ENCODE peak calls at places on chromosomes 4 and X, in four cellular contexts. G is GM12878, Y is HepG2, I is K562. E is an unnamed sample.

GRCh38 chr4:57080781-57081650 is 29.2 kb downstream of the IGFBP7 start:
- DNase-seq in Y (peak), G (no peak), I (no peak), E (no peak)

GRCh38 chrX:70998402-70999027 is 67.6 kb upstream of the SLC7A3 start:
- DNase-seq in Y (peak), I (no peak), G (no peak), E (no peak)

GRCh38 chrX:118347131-118347530 is 1.2 kb downstream of the WDR44 start:
- DNase-seq in I (peak), G (no peak), Y (peak), E (no peak)

GRCh38 chrX:129750971-129751370 is 12.2 kb downstream of the XPNPEP2 start:
- DNase-seq in G (no peak), I (no peak), Y (no peak), E (no peak)

GRCh38 chr4:134787315-134787714 is 585.7 kb upstream of the PABPC4L start:
- DNase-seq in Y (no peak), I (no peak), G (no peak), E (no peak)

GRCh38 chrX:141201962-141202361 is 25.0 kb upstream of the LDOC1 start:
- DNase-seq in G (no peak), I (no peak), Y (no peak), E (no peak)

GRCh38 chr4:86831262-86832090 is 17.7 kb downstream of the SLC10A6 start:
- DNase-seq in G (no peak), Y (peak), I (no peak), E (peak)

GRCh38 chrX:110327336-110327735 is 9.5 kb upstream of the AMMECR1 start:
- DNase-seq in Y (no peak), G (no peak), I (no peak), E (no peak)

GRCh38 chr4:108058685-108059440 is 69.2 kb downstream of the HADH start:
- DNase-seq in Y (peak), G (no peak), I (no peak), E (no peak)

GRCh38 chrX:30015440-30015839 is 199.9 kb upstream of the MAGEB2 start:
- DNase-seq in Y (no peak), G (no peak), I (no peak), E (no peak)

GRCh38 chr4:85777908-85778808 is 303.2 kb downstream of the ARHGAP24 start:
- DNase-seq in Y (no peak), G (peak), I (no peak), E (no peak)

GRCh38 chr4:8228319-8229250 is 29.5 kb downstream of the SH3TC1 start:
- DNase-seq in G (peak), I (peak), Y (no peak), E (no peak)

GRCh38 chrX:150897371-150898319 is 823 bp downstream of the CD99L2 start:
- DNase-seq in G (no peak), I (no peak), Y (no peak), E (no peak)

GRCh38 chr4:602559-602942 is 22.8 kb upstream of the PDE6B start:
- DNase-seq in Y (peak), G (no peak), I (peak), E (peak)

GRCh38 chrX:37854148-37854547 is 6.8 kb upstream of the DYNLT3 start:
- DNase-seq in I (no peak), G (no peak), Y (no peak), E (no peak)

GRCh38 chr4:22471999-22472434 is 43.8 kb downstream of the ADGRA3 start:
- DNase-seq in G (no peak), I (no peak), Y (no peak), E (no peak)

GRCh38 chrX:34058005-34058404 is 74.1 kb downstream of the FAM47A start:
- DNase-seq in Y (no peak), I (no peak), G (no peak), E (no peak)

GRCh38 chr4:119113033-119113655 is 22.5 kb upstream of the MYOZ2 start:
- DNase-seq in Y (no peak), G (no peak), I (no peak), E (no peak)

GRCh38 chr4:122005064-122005755 is 53.4 kb upstream of the TRPC3 start:
- DNase-seq in I (no peak), G (no peak), Y (no peak), E (no peak)

GRCh38 chrX:133892337-133892736 is 93.1 kb downstream of the GPC3 start:
- DNase-seq in Y (peak), I (no peak), G (no peak), E (no peak)

GRCh38 chr4:35250771-35251170 is 993.5 kb downstream of the ARAP2 start:
- DNase-seq in G (no peak), Y (no peak), I (no peak), E (no peak)

GRCh38 chr4:34046580-34046979 is 2197.7 kb downstream of the ARAP2 start:
- DNase-seq in Y (no peak), I (no peak), G (no peak), E (no peak)

GRCh38 chrX:133776072-133776471 is 209.3 kb downstream of the GPC3 start:
- DNase-seq in G (no peak), Y (no peak), I (peak), E (peak)

GRCh38 chr4:153337686-153338085 is 6.8 kb upstream of the MND1 start:
- DNase-seq in G (no peak), I (no peak), Y (no peak), E (no peak)

GRCh38 chr4:169315530-169316306 is 45.0 kb upstream of the SH3RF1 start:
- DNase-seq in G (no peak), I (no peak), Y (no peak), E (no peak)

GRCh38 chr4:68864438-68865177 is 48.8 kb downstream of the UGT2B10 start:
- DNase-seq in I (peak), Y (peak), G (no peak), E (no peak)

GRCh38 chrX:49199906-49200771 is at the start of gene SYP:
- DNase-seq in I (peak), Y (peak), G (no peak), E (peak)

GRCh38 chr4:153794001-153794400 is 5.1 kb upstream of the SFRP2 start:
- DNase-seq in I (no peak), Y (no peak), G (no peak), E (peak)

GRCh38 chr4:92182736-92183407 is 120.9 kb upstream of the GRID2 start:
- DNase-seq in Y (no peak), G (no peak), I (peak), E (no peak)
- TF ChIP-seq FOXK2 in Y (no peak), G (no peak), I (no peak), E (no peak)

DNA sequence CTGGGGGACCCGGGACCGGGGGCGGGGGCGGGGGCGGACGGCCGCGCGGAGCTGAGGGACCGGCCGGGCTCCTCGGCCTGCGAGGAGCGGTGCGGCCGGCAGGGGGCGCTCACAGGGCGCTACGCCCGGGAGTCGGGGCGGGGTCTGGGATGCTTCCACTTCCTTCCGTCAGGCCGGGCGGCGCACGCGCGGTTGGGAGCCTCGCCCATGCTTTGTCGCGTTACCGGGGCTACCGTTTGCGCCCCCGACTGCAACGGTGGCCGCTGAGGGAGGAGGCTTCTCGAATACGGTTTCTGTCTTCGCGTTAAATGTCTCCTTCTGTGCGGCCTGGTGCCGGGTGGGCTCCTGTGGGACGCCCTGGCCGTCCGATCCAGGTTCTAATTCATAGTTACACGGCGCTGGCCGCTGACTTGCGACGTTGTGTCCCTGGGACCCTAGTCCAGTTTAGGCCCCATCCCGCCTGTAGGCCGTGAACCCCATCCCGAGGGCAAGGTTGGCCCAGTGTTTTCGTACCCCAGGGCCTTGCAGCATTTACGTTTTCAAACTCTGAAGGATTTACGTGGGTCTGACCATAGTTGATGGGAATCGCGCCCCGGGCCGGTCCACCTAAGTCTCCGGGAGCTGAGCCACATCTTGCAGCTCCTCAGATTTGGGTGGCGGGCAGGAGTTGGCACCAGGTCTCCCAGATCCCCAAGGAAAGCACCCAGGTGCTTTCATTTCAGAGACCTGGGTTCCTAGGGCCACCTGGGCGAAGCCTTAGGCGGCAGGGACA is 549 bp downstream of the MSL3 start:
- DNase-seq in I (peak), G (no peak), Y (peak), E (peak)
- TF ChIP-seq BHLHE40 in I (no peak), G (peak), Y (no peak), E (no peak)

GRCh38 chr4:113584407-113585150 is 177.0 kb downstream of the CAMK2D start:
- DNase-seq in I (peak), Y (no peak), G (no peak), E (peak)
- TF ChIP-seq FOXK2 in I (no peak), Y (no peak), G (no peak), E (no peak)

DNA sequence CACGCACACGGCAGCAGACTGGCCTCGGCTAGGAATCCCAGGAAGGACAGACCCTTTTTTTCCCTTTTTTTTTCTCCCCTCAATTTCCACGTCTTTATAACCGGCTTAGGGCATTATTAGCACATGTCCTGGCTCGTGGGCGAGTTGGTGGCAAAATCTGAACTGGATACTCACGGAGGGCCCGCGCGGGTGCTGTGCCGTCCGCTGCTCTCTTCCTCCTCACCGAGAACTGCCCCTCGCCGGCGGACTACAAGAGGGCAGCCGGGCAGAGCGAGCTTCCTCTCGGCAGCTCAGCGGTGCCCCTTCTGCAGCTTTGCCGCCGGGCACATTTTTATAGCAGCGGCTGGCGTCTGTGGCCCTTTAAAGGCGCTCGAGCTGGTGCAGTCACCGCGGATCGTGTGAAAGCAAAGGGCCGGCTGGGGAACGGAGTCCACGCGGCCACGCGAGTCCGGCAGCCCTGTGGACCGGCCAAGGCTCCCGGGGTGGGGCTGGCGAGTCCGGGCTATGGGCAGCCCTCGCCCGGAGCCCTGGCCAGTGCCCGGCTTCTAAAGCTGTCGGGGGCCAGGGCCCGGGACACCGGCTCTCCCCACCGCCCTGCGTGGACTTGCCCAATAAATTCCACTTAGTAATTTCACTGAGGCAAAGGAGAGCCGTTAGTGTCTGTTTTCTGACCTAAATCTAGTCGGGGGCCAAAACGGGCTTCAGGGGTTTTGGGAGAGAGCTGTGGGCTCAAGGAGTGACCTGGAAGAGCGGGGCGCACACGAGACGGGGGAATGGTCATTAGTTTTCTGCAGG is 1.3 kb upstream of the CITED1 start:
- DNase-seq in G (no peak), I (peak), Y (peak), E (peak)
- TF ChIP-seq BHLHE40 in G (no peak), I (no peak), Y (no peak), E (no peak)

DNA sequence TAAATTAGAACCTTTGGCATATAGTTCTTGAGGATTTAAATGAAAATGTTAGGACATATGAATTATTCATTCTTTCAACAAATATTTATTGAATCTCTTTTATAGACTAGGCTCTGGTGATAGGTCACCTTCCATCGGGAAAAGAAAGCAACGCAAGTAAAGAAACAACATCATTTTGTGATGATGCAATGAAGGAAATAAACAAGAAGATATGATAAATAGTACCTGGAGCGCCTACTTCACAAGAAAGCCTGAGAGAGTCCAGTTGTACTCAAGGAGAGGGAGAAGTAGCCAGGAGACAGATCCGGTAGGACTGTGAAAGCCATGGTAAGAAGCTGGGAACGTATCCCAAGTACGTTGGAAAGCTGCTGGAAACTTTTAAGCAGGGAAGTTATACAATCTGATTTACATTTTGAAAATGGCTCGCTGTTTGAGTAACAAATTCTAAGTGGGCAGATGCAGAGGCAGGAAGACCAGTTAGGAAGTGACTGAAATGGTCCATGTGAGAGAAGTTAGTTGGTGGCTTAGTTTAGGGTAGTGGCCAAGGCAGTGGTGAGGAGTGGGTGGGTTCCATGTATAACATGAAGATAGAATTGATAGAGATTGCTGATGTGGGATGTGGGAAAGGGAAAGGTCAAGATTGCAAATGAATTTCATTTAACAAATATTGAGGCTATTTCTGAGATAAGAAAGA is 17.7 kb upstream of the CPE start:
- DNase-seq in Y (no peak), G (no peak), I (no peak), E (no peak)
- TF ChIP-seq FOXK2 in Y (no peak), G (no peak), I (no peak), E (no peak)

DNA sequence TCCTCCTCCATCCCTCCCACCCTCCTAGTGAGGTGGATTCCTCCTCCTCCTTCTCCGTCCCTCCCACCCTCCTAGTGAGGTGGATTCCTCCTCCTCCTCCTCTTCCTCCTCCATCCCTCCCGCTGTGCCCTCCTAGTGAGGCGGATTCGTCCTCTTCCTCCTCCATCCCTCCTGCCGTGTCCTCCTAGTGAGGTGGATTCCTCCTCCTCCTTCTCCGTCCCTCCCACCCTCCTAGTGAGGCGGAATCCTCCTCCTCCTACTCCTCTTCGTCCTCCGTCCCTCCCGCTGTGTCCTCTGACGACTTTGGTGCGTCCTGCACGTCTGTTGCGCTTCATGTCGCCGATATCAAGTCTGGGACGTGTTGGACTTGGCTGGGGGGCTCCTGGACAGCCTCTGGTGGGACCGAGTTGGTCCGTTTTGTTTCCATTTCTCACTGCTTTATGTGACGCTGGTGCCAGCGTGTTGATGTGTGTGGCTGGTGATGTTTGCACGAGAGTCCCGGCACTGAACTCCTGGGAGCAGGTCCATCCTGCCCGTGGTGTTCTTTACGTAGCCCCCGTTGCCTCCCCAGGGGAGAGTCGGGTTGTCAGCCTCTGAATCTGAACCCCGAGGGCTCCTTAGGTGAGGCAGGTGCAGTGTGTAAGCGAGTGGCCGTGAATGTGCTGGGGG is 5.4 kb downstream of the AKAP17A start:
- DNase-seq in G (no peak), Y (no peak), I (no peak), E (no peak)
- TF ChIP-seq BHLHE40 in G (no peak), Y (no peak), I (no peak), E (no peak)

GRCh38 chrX:12657881-12658280 is 133.3 kb upstream of the PRPS2 start:
- DNase-seq in G (peak), I (no peak), Y (no peak), E (no peak)
- TF ChIP-seq FOXK2 in G (no peak), I (no peak), Y (no peak), E (no peak)

DNA sequence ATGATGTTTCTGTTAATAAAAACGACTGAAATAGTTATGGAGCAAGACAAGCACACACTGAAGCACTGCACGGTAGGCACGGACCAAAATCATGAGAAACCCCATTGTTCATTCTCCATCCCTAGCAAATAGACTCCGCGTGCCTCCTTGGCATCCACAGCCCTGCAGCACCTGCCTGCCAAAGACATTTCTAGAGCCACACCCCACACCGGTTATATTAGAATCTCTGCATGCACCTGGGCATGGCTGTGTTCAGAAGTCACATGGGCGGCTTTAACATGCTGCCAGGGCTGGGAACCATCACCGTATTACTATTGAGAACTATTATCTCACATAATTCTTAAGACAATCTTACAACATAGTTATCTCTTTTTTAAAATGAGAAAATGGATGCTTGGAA is 5.9 kb downstream of the PDLIM3 start:
- DNase-seq in G (no peak), Y (no peak), I (no peak), E (no peak)
- TF ChIP-seq BHLHE40 in G (no peak), Y (no peak), I (no peak), E (no peak)

E was measured in HEK293T.